ENCODE peak calls at places on chromosomes 5 and 9, in four cellular contexts. D, Z, S and W are unnamed samples. For H3K36me3, the result is how much of the 10 kb centered on the place peaks cover.

GRCh38 chr5:91111473-91112238 is 271.5 kb downstream of the ARRDC3 start:
- DNase-seq in D (no peak), S (no peak), Z (no peak), W (no peak)

GRCh38 chr5:99032234-99033013 is 103.6 kb upstream of the CHD1 start:
- DNase-seq in D (no peak), S (no peak), Z (peak), W (peak)

GRCh38 chr5:14983666-14984441 is 112.3 kb upstream of the ANKH start:
- DNase-seq in S (peak), Z (no peak), D (no peak), W (no peak)

GRCh38 chr9:18520395-18520794 is 46.4 kb downstream of the ADAMTSL1 start:
- DNase-seq in Z (no peak), S (no peak), D (no peak), W (no peak)

GRCh38 chr9:101727621-101728524 is 10.6 kb downstream of the GRIN3A start:
- DNase-seq in Z (no peak), S (peak), D (no peak), W (peak)

GRCh38 chr5:124289641-124290201 is 456.7 kb downstream of the ZNF608 start:
- DNase-seq in S (no peak), Z (no peak), D (peak), W (no peak)

GRCh38 chr5:31637851-31638250 is 1.1 kb upstream of the PDZD2 start:
- DNase-seq in S (no peak), Z (no peak), D (no peak), W (no peak)

GRCh38 chr9:19102181-19102630 is 498 bp downstream of the HAUS6 start:
- DNase-seq in D (peak), S (peak), Z (no peak), W (peak)

GRCh38 chr5:130985776-130986175 is 179.3 kb downstream of the HINT1 start:
- DNase-seq in D (no peak), Z (no peak), S (no peak), W (no peak)

GRCh38 chr9:2809692-2810423 is 34.0 kb downstream of the PUM3 start:
- DNase-seq in Z (peak), S (no peak), D (no peak), W (peak)

GRCh38 chr9:137679249-137679648 is 60.4 kb downstream of the EHMT1 start:
- DNase-seq in Z (no peak), S (no peak), D (no peak), W (no peak)
- H3K27ac ChIP-seq in Z (no peak), S (no peak), D (no peak), W (no peak)

GRCh38 chr5:177491429-177491945 is 5.9 kb downstream of the PDLIM7 start:
- DNase-seq in S (no peak), Z (peak), D (no peak), W (peak)
- H3K36me3 ChIP-seq in S (under half), Z (half or more), D (half or more), W (under half)

GRCh38 chr5:179866241-179867078 is 7.8 kb upstream of the MRNIP start:
- DNase-seq in Z (no peak), D (no peak), S (no peak), W (no peak)
- H3K27ac ChIP-seq in Z (no peak), D (no peak), S (no peak), W (no peak)

DNA sequence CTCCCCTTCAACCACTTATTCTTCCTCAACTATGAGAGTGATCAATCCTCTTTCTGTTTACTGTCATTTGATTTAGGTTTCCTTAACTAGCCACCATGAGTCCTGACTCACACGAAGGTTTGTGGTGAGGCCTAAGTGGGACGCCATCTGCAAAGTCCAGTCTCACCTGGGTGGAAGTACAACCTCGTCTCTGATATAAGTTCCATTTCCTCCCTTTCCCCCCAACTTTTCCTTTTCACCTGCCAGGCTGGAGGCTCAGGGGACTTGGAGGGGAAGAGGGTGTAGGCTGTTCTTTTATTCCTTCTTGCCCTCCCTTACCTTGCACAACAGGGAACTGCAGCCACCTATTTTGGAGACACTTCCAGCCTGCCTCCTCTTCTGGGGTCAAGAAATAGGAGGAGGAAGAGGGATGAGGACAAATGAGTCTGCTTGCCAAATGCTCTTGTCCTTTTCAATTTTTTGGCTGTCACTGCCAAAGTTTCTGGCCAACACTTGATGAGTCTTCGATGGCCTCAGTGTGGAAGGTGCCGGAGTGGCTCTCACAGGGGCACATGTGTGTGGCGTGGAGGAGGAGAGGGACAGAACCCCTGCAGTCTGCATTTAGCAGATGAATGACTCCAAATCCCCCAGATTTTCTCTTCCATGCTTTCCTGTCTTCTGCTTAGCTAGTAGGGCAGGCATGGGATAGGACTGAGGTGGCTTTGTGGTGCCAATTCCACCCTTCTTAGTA is 249.6 kb downstream of the NSG2 start:
- DNase-seq in Z (no peak), S (no peak), D (no peak), W (no peak)
- H3K36me3 ChIP-seq in Z (under half), S (under half), D (under half), W (under half)

DNA sequence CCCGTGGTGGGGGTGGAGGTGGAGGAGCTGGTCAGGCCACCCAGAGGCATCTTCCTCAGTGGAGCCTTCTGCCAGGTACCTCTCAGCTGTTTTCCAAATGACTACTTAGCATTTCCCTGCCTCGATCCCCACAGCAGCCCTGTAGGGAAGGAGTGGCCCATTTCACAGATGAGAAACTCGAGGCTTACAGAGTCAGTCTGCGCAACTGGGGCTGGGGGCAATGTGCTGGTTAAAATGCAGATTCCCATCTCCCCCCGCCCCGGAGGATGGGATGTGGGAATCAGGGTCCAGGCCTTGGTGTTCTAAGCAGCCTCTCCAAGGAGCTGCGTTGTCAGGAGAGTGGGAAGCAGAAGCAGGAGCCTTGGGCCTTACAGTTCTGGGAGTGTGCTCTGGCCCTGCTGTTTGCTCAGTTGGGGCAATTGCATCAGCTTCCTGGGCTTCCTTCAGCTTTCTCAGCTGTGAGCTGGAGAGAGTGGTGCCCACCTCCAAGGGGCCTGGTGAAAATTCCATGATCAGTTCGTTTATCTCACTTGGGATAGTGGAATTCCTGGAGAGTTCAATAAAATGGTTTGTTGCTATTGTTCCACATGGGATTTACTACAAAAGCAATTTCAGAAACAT is 19.4 kb downstream of the ERGIC1 start:
- DNase-seq in S (no peak), D (no peak), Z (no peak), W (no peak)
- H3K27ac ChIP-seq in S (no peak), D (peak), Z (no peak), W (no peak)

DNA sequence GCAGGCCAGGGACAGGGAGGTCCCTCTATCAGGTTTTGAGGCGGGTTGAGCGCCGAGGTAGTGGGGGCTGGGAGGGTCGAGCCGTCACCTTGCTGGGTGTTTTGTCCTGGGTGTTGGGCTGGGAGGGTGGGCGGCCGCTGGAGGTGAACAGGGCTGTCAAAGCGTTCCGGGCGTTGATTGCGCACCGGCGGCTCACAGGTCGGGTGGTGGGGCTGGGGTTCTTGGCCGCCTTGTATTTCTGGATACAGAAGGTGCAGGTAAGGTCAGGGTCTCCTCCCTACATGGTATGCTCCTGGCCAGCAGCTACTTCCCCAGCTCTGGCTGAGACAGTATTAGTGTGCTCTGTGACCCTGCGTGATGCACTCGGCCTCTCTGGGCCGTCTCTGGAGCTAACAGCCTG is 6.1 kb downstream of the BBLN start:
- DNase-seq in S (no peak), Z (no peak), D (no peak), W (no peak)
- H3K36me3 ChIP-seq in S (under half), Z (half or more), D (half or more), W (under half)

GRCh38 chr9:34216325-34216724 is 37.5 kb downstream of the UBAP1 start:
- DNase-seq in S (no peak), D (no peak), Z (no peak), W (no peak)
- H3K27ac ChIP-seq in S (no peak), D (no peak), Z (no peak), W (no peak)